ENCODE peak calls at places on chromosomes 1 and 21, in ten cellular contexts. One of them, this sample, is unnamed.

GRCh38 chr1:48767957-48768510 is 8.7 kb downstream of the BEND5 start:
- DNase-seq in activated T-cell treated with anti-CD3 and anti-CD28 coated beads for 1 hour: no peak
- DNase-seq in activated CD4-positive, alpha-beta T cell treated with anti-CD3 and anti-CD28 coated beads for 24 hours: no peak
- DNase-seq in central memory CD4-positive, alpha-beta T cell: no peak
- DNase-seq in astrocyte of the hippocampus: no peak
- DNase-seq in H54: no peak
- DNase-seq in endothelial cell: no peak
- DNase-seq in H4: peak
- DNase-seq in stimulated activated CD8-positive, alpha-beta memory T cell treated with anti-CD3 and anti-CD28 coated beads, Interleukin-15, amount 100 ng/mL, for 4 hours: no peak
- DNase-seq in SK-N-SH: no peak
- DNase-seq in this sample: no peak

GRCh38 chr1:92921031-92922023 is 39.9 kb downstream of the DIPK1A start:
- DNase-seq in activated T-cell treated with anti-CD3 and anti-CD28 coated beads for 1 hour: no peak
- DNase-seq in activated CD4-positive, alpha-beta T cell treated with anti-CD3 and anti-CD28 coated beads for 24 hours: no peak
- DNase-seq in central memory CD4-positive, alpha-beta T cell: no peak
- DNase-seq in astrocyte of the hippocampus: no peak
- DNase-seq in H54: no peak
- DNase-seq in endothelial cell: no peak
- DNase-seq in H4: no peak
- DNase-seq in stimulated activated CD8-positive, alpha-beta memory T cell treated with anti-CD3 and anti-CD28 coated beads, Interleukin-15, amount 100 ng/mL, for 4 hours: no peak
- DNase-seq in SK-N-SH: no peak
- DNase-seq in this sample: no peak

GRCh38 chr1:236734141-236734765 is 48.0 kb downstream of the ACTN2 start:
- DNase-seq in activated T-cell treated with anti-CD3 and anti-CD28 coated beads for 1 hour: no peak
- DNase-seq in activated CD4-positive, alpha-beta T cell treated with anti-CD3 and anti-CD28 coated beads for 24 hours: no peak
- DNase-seq in central memory CD4-positive, alpha-beta T cell: no peak
- DNase-seq in astrocyte of the hippocampus: peak
- DNase-seq in H54: no peak
- DNase-seq in endothelial cell: no peak
- DNase-seq in H4: peak
- DNase-seq in stimulated activated CD8-positive, alpha-beta memory T cell treated with anti-CD3 and anti-CD28 coated beads, Interleukin-15, amount 100 ng/mL, for 4 hours: no peak
- DNase-seq in SK-N-SH: no peak
- DNase-seq in this sample: peak

GRCh38 chr1:58786184-58786926 is 2.5 kb upstream of the JUN start:
- DNase-seq in activated T-cell treated with anti-CD3 and anti-CD28 coated beads for 1 hour: no peak
- DNase-seq in activated CD4-positive, alpha-beta T cell treated with anti-CD3 and anti-CD28 coated beads for 24 hours: no peak
- DNase-seq in central memory CD4-positive, alpha-beta T cell: no peak
- DNase-seq in astrocyte of the hippocampus: no peak
- DNase-seq in H54: no peak
- DNase-seq in endothelial cell: no peak
- DNase-seq in H4: no peak
- DNase-seq in stimulated activated CD8-positive, alpha-beta memory T cell treated with anti-CD3 and anti-CD28 coated beads, Interleukin-15, amount 100 ng/mL, for 4 hours: no peak
- DNase-seq in SK-N-SH: no peak
- DNase-seq in this sample: no peak

GRCh38 chr21:31293986-31294385 is 50.1 kb downstream of the TIAM1 start:
- DNase-seq in activated T-cell treated with anti-CD3 and anti-CD28 coated beads for 1 hour: no peak
- DNase-seq in activated CD4-positive, alpha-beta T cell treated with anti-CD3 and anti-CD28 coated beads for 24 hours: peak
- DNase-seq in central memory CD4-positive, alpha-beta T cell: no peak
- DNase-seq in astrocyte of the hippocampus: peak
- DNase-seq in H54: peak
- DNase-seq in endothelial cell: no peak
- DNase-seq in H4: peak
- DNase-seq in stimulated activated CD8-positive, alpha-beta memory T cell treated with anti-CD3 and anti-CD28 coated beads, Interleukin-15, amount 100 ng/mL, for 4 hours: peak
- DNase-seq in SK-N-SH: no peak
- DNase-seq in this sample: peak

GRCh38 chr1:20219991-20220390 is 33.7 kb upstream of the PLA2G2C start:
- DNase-seq in activated T-cell treated with anti-CD3 and anti-CD28 coated beads for 1 hour: no peak
- DNase-seq in activated CD4-positive, alpha-beta T cell treated with anti-CD3 and anti-CD28 coated beads for 24 hours: no peak
- DNase-seq in central memory CD4-positive, alpha-beta T cell: no peak
- DNase-seq in astrocyte of the hippocampus: no peak
- DNase-seq in H54: no peak
- DNase-seq in endothelial cell: no peak
- DNase-seq in H4: no peak
- DNase-seq in stimulated activated CD8-positive, alpha-beta memory T cell treated with anti-CD3 and anti-CD28 coated beads, Interleukin-15, amount 100 ng/mL, for 4 hours: no peak
- DNase-seq in SK-N-SH: peak
- DNase-seq in this sample: no peak

GRCh38 chr1:78687914-78688313 is 38.3 kb downstream of the IFI44 start:
- DNase-seq in activated T-cell treated with anti-CD3 and anti-CD28 coated beads for 1 hour: no peak
- DNase-seq in activated CD4-positive, alpha-beta T cell treated with anti-CD3 and anti-CD28 coated beads for 24 hours: no peak
- DNase-seq in central memory CD4-positive, alpha-beta T cell: no peak
- DNase-seq in astrocyte of the hippocampus: no peak
- DNase-seq in H54: no peak
- DNase-seq in endothelial cell: no peak
- DNase-seq in H4: no peak
- DNase-seq in stimulated activated CD8-positive, alpha-beta memory T cell treated with anti-CD3 and anti-CD28 coated beads, Interleukin-15, amount 100 ng/mL, for 4 hours: no peak
- DNase-seq in SK-N-SH: no peak
- DNase-seq in this sample: no peak

GRCh38 chr1:183098349-183098748 is 75.1 kb downstream of the LAMC1 start:
- DNase-seq in activated T-cell treated with anti-CD3 and anti-CD28 coated beads for 1 hour: no peak
- DNase-seq in activated CD4-positive, alpha-beta T cell treated with anti-CD3 and anti-CD28 coated beads for 24 hours: no peak
- DNase-seq in central memory CD4-positive, alpha-beta T cell: no peak
- DNase-seq in astrocyte of the hippocampus: no peak
- DNase-seq in H54: no peak
- DNase-seq in endothelial cell: no peak
- DNase-seq in H4: no peak
- DNase-seq in stimulated activated CD8-positive, alpha-beta memory T cell treated with anti-CD3 and anti-CD28 coated beads, Interleukin-15, amount 100 ng/mL, for 4 hours: no peak
- DNase-seq in SK-N-SH: no peak
- DNase-seq in this sample: no peak

GRCh38 chr1:205670143-205670431 is 10.2 kb downstream of the SLC45A3 start:
- DNase-seq in activated T-cell treated with anti-CD3 and anti-CD28 coated beads for 1 hour: no peak
- DNase-seq in activated CD4-positive, alpha-beta T cell treated with anti-CD3 and anti-CD28 coated beads for 24 hours: no peak
- DNase-seq in central memory CD4-positive, alpha-beta T cell: no peak
- DNase-seq in astrocyte of the hippocampus: no peak
- DNase-seq in H54: no peak
- DNase-seq in endothelial cell: no peak
- DNase-seq in H4: no peak
- DNase-seq in stimulated activated CD8-positive, alpha-beta memory T cell treated with anti-CD3 and anti-CD28 coated beads, Interleukin-15, amount 100 ng/mL, for 4 hours: no peak
- DNase-seq in SK-N-SH: peak
- DNase-seq in this sample: no peak

GRCh38 chr1:231803353-231803752 is 176.8 kb downstream of the DISC1 start:
- DNase-seq in activated T-cell treated with anti-CD3 and anti-CD28 coated beads for 1 hour: no peak
- DNase-seq in activated CD4-positive, alpha-beta T cell treated with anti-CD3 and anti-CD28 coated beads for 24 hours: no peak
- DNase-seq in central memory CD4-positive, alpha-beta T cell: no peak
- DNase-seq in astrocyte of the hippocampus: no peak
- DNase-seq in H54: no peak
- DNase-seq in endothelial cell: no peak
- DNase-seq in H4: no peak
- DNase-seq in stimulated activated CD8-positive, alpha-beta memory T cell treated with anti-CD3 and anti-CD28 coated beads, Interleukin-15, amount 100 ng/mL, for 4 hours: no peak
- DNase-seq in SK-N-SH: no peak
- DNase-seq in this sample: no peak

GRCh38 chr1:159889202-159889601 is 10.8 kb downstream of the CFAP45 start:
- DNase-seq in activated T-cell treated with anti-CD3 and anti-CD28 coated beads for 1 hour: no peak
- DNase-seq in activated CD4-positive, alpha-beta T cell treated with anti-CD3 and anti-CD28 coated beads for 24 hours: no peak
- DNase-seq in central memory CD4-positive, alpha-beta T cell: no peak
- DNase-seq in astrocyte of the hippocampus: no peak
- DNase-seq in H54: no peak
- DNase-seq in endothelial cell: no peak
- DNase-seq in H4: no peak
- DNase-seq in stimulated activated CD8-positive, alpha-beta memory T cell treated with anti-CD3 and anti-CD28 coated beads, Interleukin-15, amount 100 ng/mL, for 4 hours: no peak
- DNase-seq in SK-N-SH: no peak
- DNase-seq in this sample: no peak

GRCh38 chr1:116694524-116694923 is 27.0 kb upstream of the IGSF3 start:
- DNase-seq in activated T-cell treated with anti-CD3 and anti-CD28 coated beads for 1 hour: no peak
- DNase-seq in activated CD4-positive, alpha-beta T cell treated with anti-CD3 and anti-CD28 coated beads for 24 hours: no peak
- DNase-seq in central memory CD4-positive, alpha-beta T cell: no peak
- DNase-seq in astrocyte of the hippocampus: no peak
- DNase-seq in H54: no peak
- DNase-seq in endothelial cell: no peak
- DNase-seq in H4: no peak
- DNase-seq in stimulated activated CD8-positive, alpha-beta memory T cell treated with anti-CD3 and anti-CD28 coated beads, Interleukin-15, amount 100 ng/mL, for 4 hours: no peak
- DNase-seq in SK-N-SH: no peak
- DNase-seq in this sample: no peak

GRCh38 chr21:46056450-46056903 is 41.4 kb upstream of the COL6A2 start:
- DNase-seq in activated T-cell treated with anti-CD3 and anti-CD28 coated beads for 1 hour: no peak
- DNase-seq in activated CD4-positive, alpha-beta T cell treated with anti-CD3 and anti-CD28 coated beads for 24 hours: no peak
- DNase-seq in central memory CD4-positive, alpha-beta T cell: no peak
- DNase-seq in astrocyte of the hippocampus: peak
- DNase-seq in H54: no peak
- DNase-seq in endothelial cell: no peak
- DNase-seq in H4: no peak
- DNase-seq in stimulated activated CD8-positive, alpha-beta memory T cell treated with anti-CD3 and anti-CD28 coated beads, Interleukin-15, amount 100 ng/mL, for 4 hours: peak
- DNase-seq in SK-N-SH: no peak
- DNase-seq in this sample: no peak

GRCh38 chr1:222018051-222018450 is 276.2 kb upstream of the DUSP10 start:
- DNase-seq in activated T-cell treated with anti-CD3 and anti-CD28 coated beads for 1 hour: no peak
- DNase-seq in activated CD4-positive, alpha-beta T cell treated with anti-CD3 and anti-CD28 coated beads for 24 hours: no peak
- DNase-seq in central memory CD4-positive, alpha-beta T cell: no peak
- DNase-seq in astrocyte of the hippocampus: no peak
- DNase-seq in H54: no peak
- DNase-seq in endothelial cell: no peak
- DNase-seq in H4: no peak
- DNase-seq in stimulated activated CD8-positive, alpha-beta memory T cell treated with anti-CD3 and anti-CD28 coated beads, Interleukin-15, amount 100 ng/mL, for 4 hours: no peak
- DNase-seq in SK-N-SH: no peak
- DNase-seq in this sample: no peak

GRCh38 chr1:13662498-13662897 is 37.5 kb upstream of the PRDM2 start:
- DNase-seq in activated T-cell treated with anti-CD3 and anti-CD28 coated beads for 1 hour: no peak
- DNase-seq in activated CD4-positive, alpha-beta T cell treated with anti-CD3 and anti-CD28 coated beads for 24 hours: no peak
- DNase-seq in central memory CD4-positive, alpha-beta T cell: no peak
- DNase-seq in astrocyte of the hippocampus: peak
- DNase-seq in H54: no peak
- DNase-seq in endothelial cell: no peak
- DNase-seq in H4: peak
- DNase-seq in stimulated activated CD8-positive, alpha-beta memory T cell treated with anti-CD3 and anti-CD28 coated beads, Interleukin-15, amount 100 ng/mL, for 4 hours: no peak
- DNase-seq in SK-N-SH: no peak
- DNase-seq in this sample: peak